ENCODE peak calls at places on chromosome 2, in seven cellular contexts. One of them, this sample, is unnamed.

GRCh38 chr2:118460425-118460824 is 372.2 kb downstream of the INSIG2 start:
- DNase-seq in tibial artery: no peak
- DNase-seq in A549: no peak
- DNase-seq in transverse colon: no peak
- DNase-seq in progenitor cell of endocrine pancreas: no peak
- DNase-seq in mammary epithelial cell: peak; percentile 28
- DNase-seq in GM23338: no peak
- DNase-seq in this sample: no peak

GRCh38 chr2:199223791-199224190 is 233.9 kb downstream of the SATB2 start:
- DNase-seq in tibial artery: no peak
- DNase-seq in A549: peak; percentile 35
- DNase-seq in transverse colon: no peak
- DNase-seq in GM23338: no peak
- DNase-seq in progenitor cell of endocrine pancreas: no peak
- DNase-seq in mammary epithelial cell: peak; percentile 94
- DNase-seq in this sample: no peak

GRCh38 chr2:224038049-224038829 is 847 bp downstream of the SERPINE2 start:
- DNase-seq in GM23338: peak; percentile 87
- DNase-seq in transverse colon: peak; percentile 15
- DNase-seq in progenitor cell of endocrine pancreas: peak; percentile 51
- DNase-seq in mammary epithelial cell: peak; percentile 60
- DNase-seq in A549: peak; percentile 61
- DNase-seq in tibial artery: no peak
- DNase-seq in this sample: peak; percentile 51

GRCh38 chr2:109058802-109059201 is 69.8 kb upstream of the EDAR start:
- DNase-seq in mammary epithelial cell: no peak
- DNase-seq in transverse colon: no peak
- DNase-seq in tibial artery: no peak
- DNase-seq in GM23338: no peak
- DNase-seq in progenitor cell of endocrine pancreas: no peak
- DNase-seq in A549: no peak
- DNase-seq in this sample: no peak

GRCh38 chr2:47907097-47907781 is 941 bp upstream of the FBXO11 start:
- DNase-seq in progenitor cell of endocrine pancreas: no peak
- DNase-seq in A549: peak; percentile 25
- DNase-seq in GM23338: peak; percentile 63
- DNase-seq in mammary epithelial cell: no peak
- DNase-seq in tibial artery: no peak
- DNase-seq in transverse colon: peak; percentile 42
- DNase-seq in this sample: no peak

GRCh38 chr2:109290887-109291675 is 162.1 kb downstream of the SH3RF3 start:
- DNase-seq in GM23338: no peak
- DNase-seq in transverse colon: no peak
- DNase-seq in A549: no peak
- DNase-seq in progenitor cell of endocrine pancreas: no peak
- DNase-seq in mammary epithelial cell: no peak
- DNase-seq in tibial artery: peak; percentile 86
- DNase-seq in this sample: no peak

GRCh38 chr2:230346921-230347533 is 20.0 kb downstream of the SP140L start:
- DNase-seq in A549: no peak
- DNase-seq in transverse colon: no peak
- DNase-seq in tibial artery: no peak
- DNase-seq in GM23338: no peak
- DNase-seq in progenitor cell of endocrine pancreas: no peak
- DNase-seq in mammary epithelial cell: peak; percentile 44
- DNase-seq in this sample: no peak

GRCh38 chr2:860259-860855 is 90.3 kb upstream of the SNTG2 start:
- DNase-seq in A549: peak; percentile 24
- DNase-seq in mammary epithelial cell: no peak
- DNase-seq in transverse colon: no peak
- DNase-seq in tibial artery: no peak
- DNase-seq in progenitor cell of endocrine pancreas: no peak
- DNase-seq in GM23338: peak; percentile 76
- DNase-seq in this sample: no peak

GRCh38 chr2:176002684-176003225 is 688 bp upstream of the LNPK start:
- DNase-seq in mammary epithelial cell: peak; percentile 14
- DNase-seq in A549: peak; percentile 13
- DNase-seq in progenitor cell of endocrine pancreas: no peak
- DNase-seq in transverse colon: peak; percentile 36
- DNase-seq in tibial artery: no peak
- DNase-seq in GM23338: peak; percentile 28
- DNase-seq in this sample: peak; percentile 18

GRCh38 chr2:95695613-95696012 is 103.8 kb downstream of the TRIM43 start:
- DNase-seq in A549: no peak
- DNase-seq in transverse colon: no peak
- DNase-seq in GM23338: no peak
- DNase-seq in tibial artery: peak; percentile 89
- DNase-seq in progenitor cell of endocrine pancreas: no peak
- DNase-seq in mammary epithelial cell: no peak
- DNase-seq in this sample: no peak

GRCh38 chr2:47512581-47513083 is 109.7 kb downstream of the MSH2 start:
- DNase-seq in A549: peak; percentile 32
- DNase-seq in mammary epithelial cell: peak; percentile 27
- DNase-seq in progenitor cell of endocrine pancreas: no peak
- DNase-seq in transverse colon: no peak
- DNase-seq in GM23338: peak; percentile 68
- DNase-seq in tibial artery: no peak
- DNase-seq in this sample: peak; percentile 9

GRCh38 chr2:38176619-38177021 is 100.7 kb upstream of the CYP1B1 start:
- DNase-seq in progenitor cell of endocrine pancreas: no peak
- DNase-seq in GM23338: no peak
- DNase-seq in tibial artery: no peak
- DNase-seq in mammary epithelial cell: peak; percentile 19
- DNase-seq in A549: no peak
- DNase-seq in transverse colon: no peak
- DNase-seq in this sample: no peak

GRCh38 chr2:71064754-71065621 is 3.5 kb upstream of the NAGK start:
- DNase-seq in A549: no peak
- DNase-seq in progenitor cell of endocrine pancreas: no peak
- DNase-seq in GM23338: no peak
- DNase-seq in transverse colon: peak; percentile 26
- DNase-seq in mammary epithelial cell: no peak
- DNase-seq in tibial artery: no peak
- DNase-seq in this sample: no peak

DNA sequence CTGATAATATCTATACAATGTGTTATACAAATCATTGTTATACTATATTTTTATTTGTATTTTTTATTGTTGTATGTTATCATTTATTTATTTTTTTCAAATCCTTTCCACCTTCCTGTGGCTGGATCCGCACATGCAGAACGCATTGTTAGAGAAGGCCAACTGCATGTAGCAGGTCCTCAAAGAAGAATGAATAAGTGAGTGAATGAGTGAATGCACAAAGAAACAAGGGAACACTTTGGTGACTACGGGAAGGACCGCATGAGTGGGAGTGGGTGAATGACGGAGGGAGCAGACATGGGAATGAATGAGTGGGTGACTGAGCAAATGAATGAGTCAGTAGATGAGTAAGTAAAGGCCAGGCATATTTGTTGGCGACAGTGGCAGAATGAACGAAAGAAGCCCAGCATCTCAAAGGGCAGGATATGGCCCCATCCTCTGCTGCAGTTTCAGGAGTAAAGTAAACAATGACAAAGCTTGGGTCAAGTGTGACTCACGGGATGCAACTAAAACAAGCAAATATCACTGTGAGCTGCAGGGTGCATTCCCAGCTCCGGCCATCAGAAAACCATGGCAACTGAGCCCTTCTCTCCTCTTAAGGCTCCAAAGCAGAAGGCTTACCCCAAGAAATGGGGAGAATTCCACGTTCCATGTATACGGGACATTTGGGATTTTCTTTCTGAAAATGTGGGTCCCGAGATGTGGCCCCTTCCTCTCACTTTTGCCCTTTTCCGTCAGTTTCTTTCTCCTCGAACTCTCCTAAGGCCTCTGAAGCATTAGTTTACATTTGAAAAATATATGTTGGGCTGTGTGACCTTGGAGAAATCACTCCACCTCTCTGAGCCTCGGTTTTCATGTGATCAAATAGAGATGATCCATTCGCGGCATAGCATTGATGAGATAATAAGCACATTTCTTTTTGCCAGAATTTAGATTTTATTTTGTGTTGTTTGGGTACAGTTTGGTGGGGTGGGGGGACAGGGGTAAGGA is 24.5 kb downstream of the KCNF1 start:
- DNase-seq in progenitor cell of endocrine pancreas: no peak
- DNase-seq in mammary epithelial cell: peak; percentile 96
- DNase-seq in tibial artery: no peak
- DNase-seq in transverse colon: no peak
- DNase-seq in A549: peak; percentile 99
- DNase-seq in GM23338: peak; percentile 62
- DNase-seq in this sample: peak; percentile 40
- TF ChIP-seq CTCF in progenitor cell of endocrine pancreas: no peak
- TF ChIP-seq CTCF in mammary epithelial cell: no peak
- TF ChIP-seq CTCF in tibial artery: no peak
- TF ChIP-seq CTCF in transverse colon: no peak
- TF ChIP-seq CTCF in A549: no peak
- TF ChIP-seq CTCF in GM23338: no peak
- TF ChIP-seq CTCF in this sample: no peak

GRCh38 chr2:70062270-70062669 is 25.0 kb upstream of the PCBP1 start:
- DNase-seq in tibial artery: no peak
- DNase-seq in transverse colon: no peak
- DNase-seq in A549: no peak
- DNase-seq in GM23338: peak; percentile 31
- DNase-seq in progenitor cell of endocrine pancreas: no peak
- DNase-seq in mammary epithelial cell: no peak
- DNase-seq in this sample: no peak
- TF ChIP-seq CTCF in tibial artery: no peak
- TF ChIP-seq CTCF in transverse colon: no peak
- TF ChIP-seq CTCF in A549: no peak
- TF ChIP-seq CTCF in GM23338: no peak
- TF ChIP-seq CTCF in progenitor cell of endocrine pancreas: no peak
- TF ChIP-seq CTCF in mammary epithelial cell: no peak
- TF ChIP-seq CTCF in this sample: no peak

GRCh38 chr2:240912878-240913809 is 7.0 kb downstream of the CROCC2 start:
- DNase-seq in A549: no peak
- DNase-seq in tibial artery: no peak
- DNase-seq in progenitor cell of endocrine pancreas: no peak
- DNase-seq in GM23338: no peak
- DNase-seq in transverse colon: no peak
- DNase-seq in mammary epithelial cell: peak; percentile 25
- DNase-seq in this sample: no peak

GRCh38 chr2:240913810-240914644 is 7.9 kb downstream of the CROCC2 start:
- DNase-seq in transverse colon: peak; percentile 54
- DNase-seq in mammary epithelial cell: no peak
- DNase-seq in tibial artery: peak; percentile 81
- DNase-seq in A549: peak; percentile 66
- DNase-seq in progenitor cell of endocrine pancreas: peak; percentile 80
- DNase-seq in GM23338: peak; percentile 86
- DNase-seq in this sample: peak; percentile 90

GRCh38 chr2:240915526-240916335 is 9.6 kb downstream of the CROCC2 start:
- DNase-seq in progenitor cell of endocrine pancreas: no peak
- DNase-seq in transverse colon: no peak
- DNase-seq in mammary epithelial cell: no peak
- DNase-seq in GM23338: peak; percentile 41
- DNase-seq in tibial artery: peak; percentile 64
- DNase-seq in A549: no peak
- DNase-seq in this sample: no peak

GRCh38 chr2:240916571-240917008 is 10.5 kb downstream of the CROCC2 start:
- DNase-seq in GM23338: peak; percentile 74
- DNase-seq in transverse colon: no peak
- DNase-seq in mammary epithelial cell: no peak
- DNase-seq in A549: peak; percentile 74
- DNase-seq in progenitor cell of endocrine pancreas: no peak
- DNase-seq in tibial artery: peak; percentile 89
- DNase-seq in this sample: no peak

DNA sequence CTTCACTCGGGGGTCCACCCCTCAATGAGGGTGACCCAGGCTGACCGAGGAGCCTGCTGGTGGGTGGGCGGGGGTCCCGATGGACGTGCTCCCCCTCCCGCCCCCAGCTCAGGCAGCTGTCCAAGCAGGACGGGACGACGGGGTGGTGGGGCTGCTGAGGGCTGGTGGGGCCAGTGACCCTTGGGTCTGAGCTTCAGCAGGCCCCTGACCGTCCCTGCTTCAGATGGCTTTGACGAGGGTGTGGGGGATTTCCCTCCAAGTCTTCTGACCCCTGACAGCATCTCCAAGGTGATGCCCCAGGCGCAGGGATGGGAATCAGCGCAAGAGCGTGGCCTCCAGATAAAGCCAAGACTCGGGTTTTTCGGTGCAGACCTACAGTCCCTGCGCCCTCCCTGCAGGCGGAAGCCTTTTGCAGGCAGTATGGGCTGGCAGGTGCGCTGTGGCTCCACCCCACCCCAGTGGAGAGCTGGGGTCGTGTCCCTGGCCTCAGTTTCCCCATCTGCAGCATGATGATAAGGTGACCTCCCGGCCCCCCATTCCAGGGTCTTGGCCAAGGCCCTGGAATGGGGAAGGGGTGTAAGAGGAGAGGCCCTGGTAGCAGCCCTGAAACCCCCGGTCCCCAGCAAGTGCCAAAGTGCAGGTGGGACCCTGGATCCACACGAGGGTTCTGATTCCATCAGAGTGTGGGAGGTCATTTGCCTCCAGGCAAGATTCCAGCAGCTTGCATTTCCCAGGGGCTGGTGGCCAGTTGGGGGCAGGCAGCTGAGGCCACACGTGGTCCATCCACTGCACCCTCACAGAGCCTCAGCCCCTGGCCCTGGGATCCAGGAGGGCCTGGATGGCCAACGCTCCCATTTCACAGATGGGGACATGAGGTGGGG is 8.7 kb downstream of the CROCC2 start:
- DNase-seq in transverse colon: no peak
- DNase-seq in progenitor cell of endocrine pancreas: no peak
- DNase-seq in GM23338: no peak
- DNase-seq in tibial artery: no peak
- DNase-seq in mammary epithelial cell: no peak
- DNase-seq in A549: no peak
- DNase-seq in this sample: no peak
- TF ChIP-seq CTCF in transverse colon: no peak
- TF ChIP-seq CTCF in progenitor cell of endocrine pancreas: no peak
- TF ChIP-seq CTCF in GM23338: peak; percentile 5
- TF ChIP-seq CTCF in tibial artery: no peak
- TF ChIP-seq CTCF in mammary epithelial cell: no peak
- TF ChIP-seq CTCF in A549: no peak
- TF ChIP-seq CTCF in this sample: peak; percentile 12

GRCh38 chr2:24077535-24077877 is 1.4 kb upstream of the SF3B6 start:
- DNase-seq in progenitor cell of endocrine pancreas: no peak
- DNase-seq in transverse colon: no peak
- DNase-seq in mammary epithelial cell: no peak
- DNase-seq in GM23338: no peak
- DNase-seq in tibial artery: no peak
- DNase-seq in A549: no peak
- DNase-seq in this sample: peak; percentile 9

GRCh38 chr2:24075259-24075658 is 867 bp downstream of the SF3B6 start:
- DNase-seq in A549: no peak
- DNase-seq in mammary epithelial cell: no peak
- DNase-seq in transverse colon: no peak
- DNase-seq in tibial artery: no peak
- DNase-seq in GM23338: no peak
- DNase-seq in progenitor cell of endocrine pancreas: no peak
- DNase-seq in this sample: no peak

GRCh38 chr2:24077879-24078278 is 1.8 kb upstream of the SF3B6 start:
- DNase-seq in A549: no peak
- DNase-seq in mammary epithelial cell: no peak
- DNase-seq in progenitor cell of endocrine pancreas: no peak
- DNase-seq in transverse colon: no peak
- DNase-seq in tibial artery: no peak
- DNase-seq in GM23338: no peak
- DNase-seq in this sample: no peak

GRCh38 chr2:24076849-24077534 is 866 bp upstream of the SF3B6 start:
- DNase-seq in GM23338: no peak
- DNase-seq in A549: no peak
- DNase-seq in mammary epithelial cell: no peak
- DNase-seq in tibial artery: peak; percentile 68
- DNase-seq in progenitor cell of endocrine pancreas: no peak
- DNase-seq in transverse colon: no peak
- DNase-seq in this sample: peak; percentile 17

GRCh38 chr2:24075915-24076848 is at the start of gene SF3B6:
- DNase-seq in A549: peak; percentile 99
- DNase-seq in tibial artery: peak; percentile 99
- DNase-seq in mammary epithelial cell: peak; percentile 100
- DNase-seq in transverse colon: peak; percentile 100
- DNase-seq in GM23338: peak; percentile 100
- DNase-seq in progenitor cell of endocrine pancreas: peak; percentile 100
- DNase-seq in this sample: peak; percentile 82
- TF ChIP-seq CTCF in A549: no peak
- TF ChIP-seq CTCF in tibial artery: no peak
- TF ChIP-seq CTCF in mammary epithelial cell: no peak
- TF ChIP-seq CTCF in transverse colon: no peak
- TF ChIP-seq CTCF in GM23338: no peak
- TF ChIP-seq CTCF in progenitor cell of endocrine pancreas: no peak
- TF ChIP-seq CTCF in this sample: no peak

This sample was measured in endothelial cell.